ENCODE peak calls at places on chromosomes 16 and 17, in eight cellular contexts. K is Calu3; E is pancreas; Q is left lung; L is transverse colon; M is GM23248; N is NCI-H446 treated with DMSO at 0.1 percent for 48 hours; Y is naive thymus-derived CD4-positive, alpha-beta T cell. P is an unnamed sample.

GRCh38 chr17:78104540-78104941 is 24.0 kb downstream of the TMC6 start:
- DNase-seq in N (no peak), E (no peak), M (no peak), Q (peak), K (no peak), L (no peak), Y (no peak), P (no peak)

GRCh38 chr17:63475491-63476412 is 1.1 kb upstream of the ACE start:
- DNase-seq in L (no peak), E (no peak), N (no peak), K (no peak), Y (no peak), Q (peak), M (no peak), P (no peak)

GRCh38 chr16:19555938-19556778 is 655 bp downstream of the VPS35L start:
- DNase-seq in M (peak), E (peak), K (peak), N (no peak), Y (no peak), L (peak), Q (no peak), P (no peak)

GRCh38 chr17:70661342-70662222 is 492.2 kb downstream of the KCNJ2 start:
- DNase-seq in N (peak), L (peak), K (peak), Y (no peak), Q (no peak), E (peak), M (peak), P (no peak)

GRCh38 chr16:4011225-4011939 is 104.9 kb downstream of the ADCY9 start:
- DNase-seq in N (no peak), E (no peak), L (no peak), M (no peak), K (no peak), Y (no peak), Q (no peak), P (no peak)

GRCh38 chr16:89105599-89106151 is 12.0 kb downstream of the ACSF3 start:
- DNase-seq in Y (no peak), Q (peak), E (no peak), K (no peak), N (no peak), M (no peak), L (no peak), P (no peak)

GRCh38 chr16:15777533-15778203 is 79.2 kb downstream of the MYH11 start:
- DNase-seq in E (no peak), Y (no peak), M (peak), L (no peak), N (peak), K (peak), Q (no peak), P (no peak)

GRCh38 chr17:74746922-74747321 is 1.5 kb upstream of the NHERF1 start:
- DNase-seq in N (no peak), L (no peak), K (no peak), Y (no peak), E (no peak), Q (peak), M (no peak), P (no peak)

GRCh38 chr17:8951210-8951609 is 14.3 kb downstream of the PIK3R5 start:
- DNase-seq in N (no peak), Y (no peak), L (no peak), E (no peak), K (no peak), Q (no peak), M (no peak), P (no peak)

GRCh38 chr17:36931697-36932382 is 5.4 kb upstream of the LHX1 start:
- DNase-seq in N (peak), E (no peak), K (no peak), Y (no peak), M (no peak), Q (no peak), L (no peak), P (no peak)

GRCh38 chr16:11203111-11203623 is 52.8 kb downstream of the SOCS1 start:
- DNase-seq in L (no peak), E (no peak), Y (no peak), M (no peak), N (no peak), K (no peak), Q (no peak), P (no peak)